ENCODE peak calls at places on chromosomes 13 and 19, in nine cellular contexts. I is tibial nerve, Y is suprapubic skin, B is transverse colon, U is GM12892, C is NB4, E is body of pancreas, A is lower leg skin, L is Peyer's patch. W is an unnamed sample.
A peak's percentile ranks its signal among the peaks of the same experiment; 100 is the strongest.

GRCh38 chr13:31073859-31074718 is 87.6 kb downstream of the HSPH1 start:
- DNase-seq in I (no peak), Y (no peak), B (no peak), U (peak; percentile 50), C (peak; percentile 9), E (no peak), A (no peak), L (no peak), W (no peak)

GRCh38 chr19:15328312-15328711 is 4.0 kb downstream of the BRD4 start:
- DNase-seq in I (no peak), Y (no peak), B (no peak), U (no peak), C (no peak), E (no peak), A (no peak), L (no peak), W (no peak)

GRCh38 chr13:99828114-99828513 is 143.5 kb downstream of the ZIC5 start:
- DNase-seq in I (no peak), Y (no peak), B (no peak), U (no peak), C (no peak), E (no peak), A (no peak), L (no peak), W (no peak)

GRCh38 chr13:99972190-99972731 is 694 bp upstream of the ZIC5 start:
- DNase-seq in I (no peak), Y (no peak), B (no peak), U (no peak), C (no peak), E (no peak), A (no peak), L (peak; percentile 15), W (no peak)

GRCh38 chr13:27171244-27171829 is at the start of gene USP12:
- DNase-seq in I (peak; percentile 14), Y (peak; percentile 77), B (peak; percentile 32), U (peak; percentile 11), C (peak; percentile 71), E (peak; percentile 15), A (no peak), L (peak; percentile 55), W (no peak)

GRCh38 chr13:77222909-77223308 is 104.0 kb downstream of the MYCBP2 start:
- DNase-seq in I (no peak), Y (no peak), B (no peak), U (no peak), C (no peak), E (no peak), A (no peak), L (no peak), W (no peak)

GRCh38 chr13:51371768-51372399 is 32.4 kb downstream of the SERPINE3 start:
- DNase-seq in I (no peak), Y (no peak), B (no peak), U (no peak), C (no peak), E (no peak), A (no peak), L (no peak), W (no peak)

GRCh38 chr19:48540110-48540509 is 11.9 kb upstream of the SULT2B1 start:
- DNase-seq in I (no peak), Y (no peak), B (no peak), U (no peak), C (no peak), E (no peak), A (no peak), L (no peak), W (no peak)

GRCh38 chr19:17075860-17076538 is 422 bp downstream of the MYO9B start:
- DNase-seq in I (no peak), Y (peak; percentile 80), B (peak; percentile 51), U (no peak), C (peak; percentile 85), E (peak; percentile 37), A (peak; percentile 35), L (peak; percentile 80), W (no peak)

GRCh38 chr19:43934985-43935708 is at the start of gene ZNF45:
- DNase-seq in I (peak; percentile 90), Y (peak; percentile 92), B (peak; percentile 90), U (peak; percentile 80), C (peak; percentile 88), E (peak; percentile 93), A (peak; percentile 89), L (peak; percentile 95), W (peak; percentile 88)

GRCh38 chr19:46976845-46977320 is 42.8 kb upstream of the NPAS1 start:
- DNase-seq in I (no peak), Y (peak; percentile 82), B (no peak), U (no peak), C (peak; percentile 65), E (peak; percentile 40), A (no peak), L (no peak), W (no peak)

GRCh38 chr19:51469162-51469561 is 9.2 kb upstream of the CEACAM18 start:
- DNase-seq in I (no peak), Y (no peak), B (no peak), U (no peak), C (peak; percentile 75), E (no peak), A (no peak), L (peak; percentile 8), W (no peak)

GRCh38 chr19:30154410-30154809 is 212.4 kb downstream of the URI1 start:
- DNase-seq in I (no peak), Y (no peak), B (no peak), U (no peak), C (no peak), E (no peak), A (no peak), L (no peak), W (no peak)

GRCh38 chr13:41193919-41194824 is at the start of gene KBTBD7:
- DNase-seq in I (peak; percentile 84), Y (peak; percentile 94), B (peak; percentile 94), U (peak; percentile 73), C (peak; percentile 99), E (peak; percentile 92), A (peak; percentile 92), L (peak; percentile 96), W (peak; percentile 51)
- TF ChIP-seq POLR2A in I (peak; percentile 63), Y (peak; percentile 77), B (peak; percentile 65), U (peak; percentile 62), C (peak; percentile 64), E (peak; percentile 81), A (no peak), L (peak; percentile 62), W (peak; percentile 46)

GRCh38 chr19:3136684-3137055 is 837 bp downstream of the GNA15 start:
- DNase-seq in I (no peak), Y (no peak), B (no peak), U (no peak), C (no peak), E (no peak), A (no peak), L (no peak), W (no peak)

GRCh38 chr19:3135961-3136683 is at the start of gene GNA15:
- DNase-seq in I (no peak), Y (peak; percentile 72), B (peak; percentile 62), U (no peak), C (peak; percentile 78), E (peak; percentile 31), A (no peak), L (no peak), W (no peak)

GRCh38 chr19:3132971-3133792 is 2.7 kb upstream of the GNA15 start:
- DNase-seq in I (peak; percentile 21), Y (peak; percentile 69), B (peak; percentile 47), U (peak; percentile 71), C (peak; percentile 92), E (peak; percentile 72), A (peak; percentile 45), L (peak; percentile 68), W (peak; percentile 94)

GRCh38 chr19:3131168-3131567 is 4.7 kb upstream of the GNA15 start:
- DNase-seq in I (no peak), Y (no peak), B (no peak), U (no peak), C (no peak), E (no peak), A (no peak), L (no peak), W (no peak)

DNA sequence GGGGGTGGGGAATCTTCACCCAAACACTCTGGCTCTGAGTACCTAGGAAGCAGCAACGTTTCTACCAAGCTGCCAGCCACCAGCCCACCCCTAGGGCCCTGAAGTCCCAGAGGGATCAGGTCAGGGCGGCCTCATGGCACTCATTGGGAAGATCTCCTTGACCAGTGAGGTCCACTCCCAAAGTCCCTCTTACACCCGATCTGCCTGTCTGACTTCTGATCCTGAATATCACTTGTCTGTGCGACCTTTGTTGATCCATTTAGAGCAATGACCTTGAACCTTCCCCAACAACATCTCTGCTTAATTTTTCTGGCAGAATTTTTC is 2.1 kb upstream of the GNA15 start:
- DNase-seq in I (no peak), Y (no peak), B (no peak), U (no peak), C (no peak), E (no peak), A (no peak), L (no peak), W (no peak)
- TF ChIP-seq POLR2A in I (no peak), Y (no peak), B (no peak), U (no peak), C (no peak), E (no peak), A (no peak), L (no peak), W (no peak)

GRCh38 chr13:47862841-47863240 is 138.2 kb downstream of the SUCLA2 start:
- DNase-seq in I (no peak), Y (no peak), B (no peak), U (no peak), C (no peak), E (no peak), A (no peak), L (no peak), W (no peak)

GRCh38 chr13:47869780-47870179 is 131.3 kb downstream of the SUCLA2 start:
- DNase-seq in I (no peak), Y (no peak), B (no peak), U (no peak), C (no peak), E (no peak), A (no peak), L (no peak), W (no peak)

GRCh38 chr13:47865883-47866282 is 135.2 kb downstream of the SUCLA2 start:
- DNase-seq in I (no peak), Y (no peak), B (no peak), U (no peak), C (peak; percentile 47), E (no peak), A (no peak), L (no peak), W (no peak)
- TF ChIP-seq POLR2A in I (no peak), Y (no peak), B (no peak), U (no peak), C (no peak), E (no peak), A (no peak), L (no peak), W (no peak)

DNA sequence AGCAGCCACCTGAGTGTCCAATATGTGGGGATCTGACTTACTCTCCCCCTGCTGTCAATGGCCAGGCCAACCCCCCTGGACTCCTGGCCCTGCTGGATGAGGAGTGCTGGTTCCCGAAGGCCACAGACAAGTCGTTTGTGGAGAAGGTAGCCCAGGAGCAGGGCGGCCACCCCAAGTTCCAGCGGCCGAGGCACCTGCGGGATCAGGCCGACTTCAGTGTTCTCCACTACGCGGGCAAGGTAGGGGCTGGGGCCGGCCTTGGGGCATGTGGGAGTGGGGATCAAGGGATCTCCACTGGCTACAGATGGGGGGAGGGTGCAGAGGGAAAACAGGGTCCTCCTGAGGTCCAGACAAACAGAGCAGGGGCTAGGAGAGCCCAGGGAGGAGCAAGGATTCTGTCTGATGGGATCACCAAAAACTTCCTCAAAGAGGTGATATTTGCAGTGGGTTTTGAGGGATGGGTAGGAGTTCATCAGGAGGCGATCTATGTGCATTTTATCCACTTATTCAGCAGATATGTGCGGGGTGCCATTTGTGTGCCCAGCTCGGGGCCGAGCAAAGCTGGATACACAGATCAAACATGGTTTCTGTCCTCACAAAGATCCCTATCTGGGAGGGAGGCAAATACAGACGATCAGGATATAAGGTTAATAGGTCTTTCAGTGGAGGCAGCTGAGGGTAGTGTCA is 47.2 kb downstream of the MYH14 start:
- DNase-seq in I (no peak), Y (no peak), B (no peak), U (no peak), C (no peak), E (no peak), A (no peak), L (no peak), W (no peak)
- TF ChIP-seq POLR2A in I (no peak), Y (no peak), B (no peak), U (no peak), C (no peak), E (no peak), A (no peak), L (no peak), W (no peak)

W was measured in H54.